ENCODE peak calls at places on chromosome 6, in seven cellular contexts. One of them, this sample, is unnamed.

GRCh38 chr6:74277749-74278148 is 581.7 kb downstream of the CD109 start:
- DNase-seq in sigmoid colon: no peak
- DNase-seq in spleen: no peak
- DNase-seq in upper lobe of left lung: no peak
- DNase-seq in breast epithelium: no peak
- DNase-seq in HepG2: no peak
- DNase-seq in HCT116: no peak
- DNase-seq in this sample: no peak

GRCh38 chr6:10659697-10660348 is 34.6 kb downstream of the C6orf52 start:
- DNase-seq in sigmoid colon: no peak
- DNase-seq in spleen: peak
- DNase-seq in upper lobe of left lung: no peak
- DNase-seq in breast epithelium: no peak
- DNase-seq in HepG2: no peak
- DNase-seq in HCT116: no peak
- DNase-seq in this sample: no peak

GRCh38 chr6:37580164-37580955 is 80.7 kb upstream of the CCDC167 start:
- DNase-seq in sigmoid colon: no peak
- DNase-seq in spleen: no peak
- DNase-seq in upper lobe of left lung: no peak
- DNase-seq in breast epithelium: no peak
- DNase-seq in HepG2: no peak
- DNase-seq in HCT116: peak
- DNase-seq in this sample: no peak

GRCh38 chr6:160042014-160042773 is 73.3 kb downstream of the IGF2R start:
- DNase-seq in sigmoid colon: no peak
- DNase-seq in spleen: no peak
- DNase-seq in upper lobe of left lung: no peak
- DNase-seq in breast epithelium: no peak
- DNase-seq in HepG2: no peak
- DNase-seq in HCT116: no peak
- DNase-seq in this sample: peak

GRCh38 chr6:2213082-2213481 is 32.3 kb downstream of the GMDS start:
- DNase-seq in sigmoid colon: no peak
- DNase-seq in spleen: no peak
- DNase-seq in upper lobe of left lung: no peak
- DNase-seq in breast epithelium: no peak
- DNase-seq in HepG2: no peak
- DNase-seq in HCT116: no peak
- DNase-seq in this sample: no peak

GRCh38 chr6:72084992-72085569 is 198.7 kb downstream of the RIMS1 start:
- DNase-seq in sigmoid colon: no peak
- DNase-seq in spleen: no peak
- DNase-seq in upper lobe of left lung: no peak
- DNase-seq in breast epithelium: no peak
- DNase-seq in HepG2: no peak
- DNase-seq in HCT116: no peak
- DNase-seq in this sample: no peak

GRCh38 chr6:33189164-33189563 is 3.1 kb downstream of the COL11A2 start:
- DNase-seq in sigmoid colon: no peak
- DNase-seq in spleen: no peak
- DNase-seq in upper lobe of left lung: no peak
- DNase-seq in breast epithelium: no peak
- DNase-seq in HepG2: no peak
- DNase-seq in HCT116: no peak
- DNase-seq in this sample: no peak

GRCh38 chr6:12047304-12047703 is 35.2 kb downstream of the HIVEP1 start:
- DNase-seq in sigmoid colon: no peak
- DNase-seq in spleen: peak
- DNase-seq in upper lobe of left lung: peak
- DNase-seq in breast epithelium: no peak
- DNase-seq in HepG2: no peak
- DNase-seq in HCT116: no peak
- DNase-seq in this sample: no peak

GRCh38 chr6:43669922-43670622 is 17.5 kb downstream of the MRPS18A start:
- DNase-seq in sigmoid colon: no peak
- DNase-seq in spleen: no peak
- DNase-seq in upper lobe of left lung: no peak
- DNase-seq in breast epithelium: no peak
- DNase-seq in HepG2: no peak
- DNase-seq in HCT116: no peak
- DNase-seq in this sample: no peak

GRCh38 chr6:26599591-26599990 is 2.8 kb downstream of the ABT1 start:
- DNase-seq in sigmoid colon: no peak
- DNase-seq in spleen: no peak
- DNase-seq in upper lobe of left lung: no peak
- DNase-seq in breast epithelium: no peak
- DNase-seq in HepG2: no peak
- DNase-seq in HCT116: no peak
- DNase-seq in this sample: no peak

GRCh38 chr6:166005846-166006592 is 161.6 kb downstream of the TBXT start:
- DNase-seq in sigmoid colon: peak
- DNase-seq in spleen: no peak
- DNase-seq in upper lobe of left lung: no peak
- DNase-seq in breast epithelium: no peak
- DNase-seq in HepG2: no peak
- DNase-seq in HCT116: no peak
- DNase-seq in this sample: no peak

GRCh38 chr6:122677436-122677835 is 67.2 kb downstream of the PKIB start:
- DNase-seq in sigmoid colon: no peak
- DNase-seq in spleen: no peak
- DNase-seq in upper lobe of left lung: no peak
- DNase-seq in breast epithelium: no peak
- DNase-seq in HepG2: no peak
- DNase-seq in HCT116: no peak
- DNase-seq in this sample: no peak

GRCh38 chr6:166197361-166197760 is 29.7 kb upstream of the TBXT start:
- DNase-seq in sigmoid colon: no peak
- DNase-seq in spleen: no peak
- DNase-seq in upper lobe of left lung: no peak
- DNase-seq in breast epithelium: no peak
- DNase-seq in HepG2: no peak
- DNase-seq in HCT116: no peak
- DNase-seq in this sample: no peak

GRCh38 chr6:105713474-105714118 is 310.7 kb upstream of the PREP start:
- DNase-seq in sigmoid colon: no peak
- DNase-seq in spleen: no peak
- DNase-seq in upper lobe of left lung: no peak
- DNase-seq in breast epithelium: no peak
- DNase-seq in HepG2: no peak
- DNase-seq in HCT116: peak
- DNase-seq in this sample: no peak

GRCh38 chr6:56172144-56172543 is 75.2 kb downstream of the COL21A1 start:
- DNase-seq in sigmoid colon: no peak
- DNase-seq in spleen: no peak
- DNase-seq in upper lobe of left lung: no peak
- DNase-seq in breast epithelium: no peak
- DNase-seq in HepG2: no peak
- DNase-seq in HCT116: no peak
- DNase-seq in this sample: no peak

GRCh38 chr6:12233693-12234551 is 56.2 kb upstream of the EDN1 start:
- DNase-seq in sigmoid colon: no peak
- DNase-seq in spleen: no peak
- DNase-seq in upper lobe of left lung: peak
- DNase-seq in breast epithelium: no peak
- DNase-seq in HepG2: peak
- DNase-seq in HCT116: peak
- DNase-seq in this sample: peak

GRCh38 chr6:170087946-170088348 is 202.9 kb downstream of the DLL1 start:
- DNase-seq in sigmoid colon: peak
- DNase-seq in spleen: peak
- DNase-seq in upper lobe of left lung: peak
- DNase-seq in breast epithelium: peak
- DNase-seq in HepG2: no peak
- DNase-seq in HCT116: no peak
- DNase-seq in this sample: no peak

GRCh38 chr6:3410385-3411360 is 46.2 kb downstream of the SLC22A23 start:
- DNase-seq in sigmoid colon: peak
- DNase-seq in spleen: no peak
- DNase-seq in upper lobe of left lung: peak
- DNase-seq in breast epithelium: no peak
- DNase-seq in HepG2: peak
- DNase-seq in HCT116: peak
- DNase-seq in this sample: no peak

GRCh38 chr6:36840471-36841461 is 1.5 kb upstream of the CPNE5 start:
- DNase-seq in sigmoid colon: peak
- DNase-seq in spleen: no peak
- DNase-seq in upper lobe of left lung: no peak
- DNase-seq in breast epithelium: no peak
- DNase-seq in HepG2: peak
- DNase-seq in HCT116: no peak
- DNase-seq in this sample: peak

GRCh38 chr6:39209908-39210307 is 19.4 kb downstream of the KCNK5 start:
- DNase-seq in sigmoid colon: no peak
- DNase-seq in spleen: no peak
- DNase-seq in upper lobe of left lung: no peak
- DNase-seq in breast epithelium: no peak
- DNase-seq in HepG2: no peak
- DNase-seq in HCT116: no peak
- DNase-seq in this sample: no peak
- H3K27ac ChIP-seq in sigmoid colon: no peak
- H3K27ac ChIP-seq in spleen: no peak
- H3K27ac ChIP-seq in upper lobe of left lung: peak
- H3K27ac ChIP-seq in breast epithelium: peak
- H3K27ac ChIP-seq in HepG2: no peak
- H3K27ac ChIP-seq in HCT116: no peak
- H3K27ac ChIP-seq in this sample: no peak

DNA sequence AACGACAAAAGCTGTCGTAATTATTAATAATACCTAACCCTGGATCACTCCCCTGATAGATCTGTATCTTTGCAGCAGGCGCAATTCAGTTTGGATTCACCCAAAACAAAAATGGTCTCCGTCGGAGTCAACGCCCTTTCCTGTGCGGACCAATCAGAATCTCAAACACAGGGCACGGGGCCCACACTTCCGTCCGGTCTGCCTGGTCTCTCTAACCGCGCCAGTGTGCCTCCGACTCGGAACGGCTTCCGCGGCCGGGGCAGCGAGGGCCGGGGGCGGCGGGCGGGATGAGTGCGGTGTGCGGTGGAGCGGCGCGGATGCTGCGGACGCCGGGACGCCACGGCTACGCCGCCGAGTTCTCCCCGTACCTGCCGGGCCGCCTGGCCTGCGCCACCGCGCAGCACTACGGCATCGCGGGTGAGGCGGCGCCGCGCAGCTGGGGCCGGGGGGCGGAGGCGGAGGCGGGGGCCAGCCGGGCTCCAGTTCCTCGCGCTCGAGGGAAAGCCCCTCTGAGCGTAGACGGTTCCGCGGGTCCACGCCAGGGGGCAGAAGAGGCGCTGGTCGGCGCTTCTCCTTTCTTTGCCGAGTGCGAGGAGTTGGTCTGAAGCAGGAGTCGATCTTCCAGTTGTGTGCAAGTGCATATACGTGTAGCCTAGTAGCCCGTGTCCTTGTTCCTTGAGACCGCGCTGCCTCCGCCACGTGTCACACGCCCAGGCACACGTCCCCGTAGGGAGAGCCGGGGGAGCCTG is at the start of gene PEX7:
- DNase-seq in sigmoid colon: peak
- DNase-seq in spleen: peak
- DNase-seq in upper lobe of left lung: peak
- DNase-seq in breast epithelium: peak
- DNase-seq in HepG2: peak
- DNase-seq in HCT116: peak
- DNase-seq in this sample: peak
- TF ChIP-seq POLR2A in sigmoid colon: no peak
- TF ChIP-seq POLR2A in spleen: no peak
- TF ChIP-seq POLR2A in upper lobe of left lung: peak
- TF ChIP-seq POLR2A in breast epithelium: peak
- TF ChIP-seq POLR2A in HepG2: no peak
- TF ChIP-seq POLR2A in HCT116: peak
- TF ChIP-seq POLR2A in this sample: peak

GRCh38 chr6:15423286-15423957 is 177.6 kb downstream of the JARID2 start:
- DNase-seq in sigmoid colon: no peak
- DNase-seq in spleen: no peak
- DNase-seq in upper lobe of left lung: no peak
- DNase-seq in breast epithelium: no peak
- DNase-seq in HepG2: no peak
- DNase-seq in HCT116: no peak
- DNase-seq in this sample: no peak
- TF ChIP-seq POLR2AphosphoS5 in sigmoid colon: no peak
- TF ChIP-seq POLR2AphosphoS5 in spleen: no peak
- TF ChIP-seq POLR2AphosphoS5 in upper lobe of left lung: no peak
- TF ChIP-seq POLR2AphosphoS5 in breast epithelium: no peak
- TF ChIP-seq POLR2AphosphoS5 in HepG2: no peak
- TF ChIP-seq POLR2AphosphoS5 in HCT116: no peak
- TF ChIP-seq POLR2AphosphoS5 in this sample: no peak

GRCh38 chr6:112180095-112180820 is 74.1 kb downstream of the LAMA4 start:
- DNase-seq in sigmoid colon: peak
- DNase-seq in spleen: no peak
- DNase-seq in upper lobe of left lung: no peak
- DNase-seq in breast epithelium: no peak
- DNase-seq in HepG2: peak
- DNase-seq in HCT116: peak
- DNase-seq in this sample: peak

GRCh38 chr6:112178846-112179245 is 75.5 kb downstream of the LAMA4 start:
- DNase-seq in sigmoid colon: no peak
- DNase-seq in spleen: no peak
- DNase-seq in upper lobe of left lung: no peak
- DNase-seq in breast epithelium: no peak
- DNase-seq in HepG2: no peak
- DNase-seq in HCT116: no peak
- DNase-seq in this sample: no peak

GRCh38 chr6:112176175-112176574 is 78.2 kb downstream of the LAMA4 start:
- DNase-seq in sigmoid colon: no peak
- DNase-seq in spleen: no peak
- DNase-seq in upper lobe of left lung: no peak
- DNase-seq in breast epithelium: no peak
- DNase-seq in HepG2: no peak
- DNase-seq in HCT116: no peak
- DNase-seq in this sample: no peak

GRCh38 chr6:112179631-112180030 is 74.7 kb downstream of the LAMA4 start:
- DNase-seq in sigmoid colon: no peak
- DNase-seq in spleen: no peak
- DNase-seq in upper lobe of left lung: no peak
- DNase-seq in breast epithelium: no peak
- DNase-seq in HepG2: no peak
- DNase-seq in HCT116: no peak
- DNase-seq in this sample: no peak

DNA sequence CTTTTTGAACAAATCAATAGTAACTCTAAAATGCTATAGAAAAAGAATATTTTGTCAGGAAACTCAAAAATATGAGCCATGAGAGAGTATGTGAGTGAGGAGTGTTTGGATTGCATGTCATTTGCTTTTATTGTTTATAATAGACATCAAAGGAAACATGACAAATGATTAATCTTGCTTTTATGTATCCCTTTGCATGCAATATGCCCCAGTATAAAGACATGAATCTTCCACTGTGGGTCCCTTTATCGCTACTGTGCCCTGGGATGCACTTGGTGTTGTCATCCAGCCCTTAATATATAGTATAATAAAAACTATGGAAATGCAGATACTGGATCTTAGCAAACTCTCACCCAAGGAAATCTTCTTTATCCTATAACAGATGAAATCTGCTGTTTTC is 77.3 kb downstream of the LAMA4 start:
- DNase-seq in sigmoid colon: no peak
- DNase-seq in spleen: no peak
- DNase-seq in upper lobe of left lung: no peak
- DNase-seq in breast epithelium: no peak
- DNase-seq in HepG2: no peak
- DNase-seq in HCT116: no peak
- DNase-seq in this sample: no peak
- H3K27ac ChIP-seq in sigmoid colon: peak
- H3K27ac ChIP-seq in spleen: no peak
- H3K27ac ChIP-seq in upper lobe of left lung: no peak
- H3K27ac ChIP-seq in breast epithelium: no peak
- H3K27ac ChIP-seq in HepG2: no peak
- H3K27ac ChIP-seq in HCT116: no peak
- H3K27ac ChIP-seq in this sample: no peak

GRCh38 chr6:151379933-151380847 is 11.2 kb downstream of the ZBTB2 start:
- DNase-seq in sigmoid colon: no peak
- DNase-seq in spleen: no peak
- DNase-seq in upper lobe of left lung: no peak
- DNase-seq in breast epithelium: no peak
- DNase-seq in HepG2: no peak
- DNase-seq in HCT116: no peak
- DNase-seq in this sample: no peak
- TF ChIP-seq POLR2A in sigmoid colon: no peak
- TF ChIP-seq POLR2A in spleen: no peak
- TF ChIP-seq POLR2A in upper lobe of left lung: no peak
- TF ChIP-seq POLR2A in breast epithelium: no peak
- TF ChIP-seq POLR2A in HepG2: no peak
- TF ChIP-seq POLR2A in HCT116: no peak
- TF ChIP-seq POLR2A in this sample: no peak